ENCODE peak calls at places on chromosomes 7 and 10, in six cellular contexts. X is coronary artery, Z is psoas muscle, K is thoracic aorta, P is fibroblast of lung, J is keratinocyte. W is an unnamed sample.
A peak's percentile ranks its signal among the peaks of the same experiment; 100 is the strongest.

GRCh38 chr10:23172846-23173548 is 19.1 kb upstream of the PTF1A start:
- DNase-seq in X (no peak), Z (no peak), K (no peak), P (no peak), J (no peak), W (no peak)

GRCh38 chr10:86254526-86255174 is 111.9 kb downstream of the GRID1 start:
- DNase-seq in X (peak; percentile 64), Z (no peak), K (no peak), P (no peak), J (no peak), W (no peak)

GRCh38 chr7:22677680-22678079 is 49.3 kb upstream of the IL6 start:
- DNase-seq in X (no peak), Z (no peak), K (no peak), P (no peak), J (no peak), W (no peak)

GRCh38 chr10:69572159-69573055 is 815 bp downstream of the NEUROG3 start:
- DNase-seq in X (no peak), Z (no peak), K (no peak), P (peak; percentile 5), J (no peak), W (no peak)

GRCh38 chr7:151233111-151233701 is 923 bp downstream of the CHPF2 start:
- DNase-seq in X (no peak), Z (peak; percentile 59), K (peak; percentile 59), P (peak; percentile 88), J (no peak), W (no peak)

GRCh38 chr10:103546401-103546800 is 52.9 kb downstream of the NEURL1 start:
- DNase-seq in X (no peak), Z (no peak), K (no peak), P (no peak), J (no peak), W (no peak)

GRCh38 chr10:66717221-66717981 is 208.4 kb upstream of the LRRTM3 start:
- DNase-seq in X (no peak), Z (no peak), K (no peak), P (no peak), J (no peak), W (no peak)

GRCh38 chr7:22607180-22607579 is 107.2 kb upstream of the STEAP1B start:
- DNase-seq in X (no peak), Z (no peak), K (no peak), P (no peak), J (no peak), W (no peak)

GRCh38 chr7:42248579-42248978 is 11.6 kb upstream of the GLI3 start:
- DNase-seq in X (no peak), Z (no peak), K (no peak), P (no peak), J (no peak), W (no peak)

GRCh38 chr7:42244828-42245227 is 7.8 kb upstream of the GLI3 start:
- DNase-seq in X (no peak), Z (no peak), K (no peak), P (peak; percentile 74), J (no peak), W (no peak)

GRCh38 chr7:42242381-42242780 is 5.4 kb upstream of the GLI3 start:
- DNase-seq in X (no peak), Z (no peak), K (no peak), P (no peak), J (no peak), W (no peak)

GRCh38 chr7:42250411-42250810 is 13.4 kb upstream of the GLI3 start:
- DNase-seq in X (no peak), Z (no peak), K (no peak), P (no peak), J (no peak), W (no peak)

DNA sequence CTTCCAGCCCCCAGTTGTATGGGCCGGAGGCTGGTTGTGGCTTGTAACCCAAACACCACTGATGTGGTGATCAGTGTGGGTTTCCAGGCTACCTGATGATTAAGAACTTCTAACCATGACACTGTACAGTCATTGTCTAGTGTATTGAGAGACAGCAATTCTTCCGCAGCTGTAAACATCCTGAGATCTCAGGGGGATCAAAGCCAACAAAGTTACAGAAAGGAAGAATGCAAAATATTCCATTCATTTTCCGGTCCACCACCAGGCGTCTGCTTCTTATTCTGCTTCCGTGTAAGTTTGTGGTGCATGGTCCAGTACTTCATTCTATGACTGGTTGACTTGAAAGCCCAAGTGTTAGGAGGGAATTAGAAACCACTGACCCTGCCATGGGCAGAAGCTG is 10.3 kb upstream of the GLI3 start:
- DNase-seq in X (no peak), Z (no peak), K (no peak), P (peak; percentile 91), J (no peak), W (no peak)
- TF ChIP-seq CTCF in X (no peak), Z (no peak), K (no peak), P (no peak), J (no peak), W (no peak)

GRCh38 chr7:28481131-28481926 is 69.0 kb downstream of the CREB5 start:
- DNase-seq in X (no peak), Z (no peak), K (no peak), P (peak; percentile 74), J (no peak), W (no peak)
- H3K27ac ChIP-seq in X (no peak overlapping the region), Z (peak overlapping the region; percentile 9), K (no peak overlapping the region), P (no peak overlapping the region), J (no peak overlapping the region), W (no peak overlapping the region)

GRCh38 chr10:11012476-11012875 is 5.2 kb upstream of the CELF2 start:
- DNase-seq in X (no peak), Z (peak; percentile 22), K (no peak), P (no peak), J (no peak), W (no peak)

GRCh38 chr10:11016959-11017574 is 605 bp upstream of the CELF2 start:
- DNase-seq in X (no peak), Z (no peak), K (no peak), P (no peak), J (no peak), W (peak; percentile 28)

GRCh38 chr10:11012880-11013279 is 4.8 kb upstream of the CELF2 start:
- DNase-seq in X (no peak), Z (no peak), K (no peak), P (no peak), J (no peak), W (no peak)

GRCh38 chr10:11015371-11015934 is 2.2 kb upstream of the CELF2 start:
- DNase-seq in X (no peak), Z (no peak), K (no peak), P (no peak), J (no peak), W (no peak)

DNA sequence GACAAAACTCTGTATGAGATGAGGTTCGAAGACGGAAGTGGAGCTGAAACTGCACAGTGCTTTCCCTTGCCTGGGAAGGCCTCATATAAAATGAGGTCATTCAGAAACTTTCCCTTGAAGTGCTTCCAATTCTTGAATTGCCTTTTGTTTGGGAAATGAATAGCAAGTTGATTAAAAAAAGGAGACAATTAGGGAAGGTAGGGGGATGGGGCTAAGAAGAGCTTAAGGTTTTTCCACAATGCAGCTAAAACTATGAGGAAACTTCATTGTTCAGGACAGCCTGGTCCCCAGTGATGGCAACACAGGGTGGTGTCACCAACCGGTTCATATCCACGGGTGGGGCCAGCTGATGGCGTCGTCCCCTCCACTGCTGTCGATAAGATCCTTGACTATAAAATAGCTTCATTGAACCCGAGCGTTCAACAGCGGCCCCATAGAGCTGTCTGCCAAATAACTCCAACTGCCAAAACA is 3.0 kb upstream of the CELF2 start:
- DNase-seq in X (no peak), Z (no peak), K (no peak), P (no peak), J (no peak), W (no peak)
- H3K4me3 ChIP-seq in X (no peak overlapping the region), Z (no peak overlapping the region), K (no peak overlapping the region), P (no peak overlapping the region), J (no peak overlapping the region), W (no peak overlapping the region)

GRCh38 chr10:126384269-126384873 is 3.9 kb downstream of the ADAM12 start:
- DNase-seq in X (no peak), Z (no peak), K (no peak), P (peak; percentile 99), J (no peak), W (no peak)

GRCh38 chr10:126390324-126390723 is 2.0 kb upstream of the ADAM12 start:
- DNase-seq in X (no peak), Z (no peak), K (no peak), P (no peak), J (no peak), W (no peak)

GRCh38 chr10:126387931-126388911 is at the start of gene ADAM12:
- DNase-seq in X (no peak), Z (peak; percentile 62), K (no peak), P (peak; percentile 82), J (no peak), W (peak; percentile 21)

GRCh38 chr10:126391162-126391880 is 3.0 kb upstream of the ADAM12 start:
- DNase-seq in X (no peak), Z (no peak), K (no peak), P (peak; percentile 60), J (no peak), W (no peak)

GRCh38 chr10:126387041-126387908 is 1.0 kb downstream of the ADAM12 start:
- DNase-seq in X (no peak), Z (peak; percentile 55), K (no peak), P (peak; percentile 81), J (no peak), W (peak; percentile 41)
- TF ChIP-seq CTCF in X (peak; percentile 60), Z (peak; percentile 47), K (peak; percentile 69), P (peak; percentile 79), J (peak; percentile 36), W (peak; percentile 62)

GRCh38 chr7:17931069-17931468 is 9.2 kb downstream of the SNX13 start:
- DNase-seq in X (no peak), Z (no peak), K (no peak), P (no peak), J (no peak), W (no peak)

GRCh38 chr7:17936321-17936720 is 4.0 kb downstream of the SNX13 start:
- DNase-seq in X (no peak), Z (no peak), K (no peak), P (no peak), J (no peak), W (no peak)

GRCh38 chr7:17932770-17933169 is 7.5 kb downstream of the SNX13 start:
- DNase-seq in X (no peak), Z (no peak), K (no peak), P (peak; percentile 13), J (no peak), W (no peak)

GRCh38 chr7:17934612-17935247 is 5.6 kb downstream of the SNX13 start:
- DNase-seq in X (no peak), Z (no peak), K (no peak), P (no peak), J (no peak), W (no peak)

DNA sequence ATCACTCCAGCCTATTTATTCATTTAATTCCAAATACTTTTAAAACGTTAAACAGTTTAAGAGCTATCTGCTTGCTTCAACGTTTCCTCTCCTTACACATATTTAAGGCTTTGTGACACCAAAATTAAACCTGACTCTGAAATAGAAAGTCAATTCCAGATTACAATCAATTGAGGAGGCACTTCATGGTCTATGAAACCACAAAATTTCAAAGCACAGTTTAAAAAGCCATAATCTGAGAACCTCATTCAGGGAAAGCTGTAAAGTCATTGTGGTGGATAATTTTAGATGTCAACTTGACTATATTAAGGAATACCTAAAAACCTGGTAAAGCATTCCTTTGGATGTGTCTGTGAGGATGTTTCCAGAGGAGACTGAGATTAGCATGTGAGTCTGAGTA is 6.2 kb downstream of the SNX13 start:
- DNase-seq in X (no peak), Z (no peak), K (no peak), P (peak; percentile 10), J (no peak), W (no peak)
- H3K27ac ChIP-seq in X (no peak overlapping the region), Z (no peak overlapping the region), K (no peak overlapping the region), P (no peak overlapping the region), J (no peak overlapping the region), W (no peak overlapping the region)